ENCODE peak calls at places on chromosomes 1 and 21, in six cellular contexts. G is CD4-positive, alpha-beta memory T cell; V is Peyer's patch; Q is tibial nerve; I is AG04450; W is colonic mucosa. B is an unnamed sample.
A peak's percentile ranks its signal among the peaks of the same experiment; 100 is the strongest.

GRCh38 chr1:150474869-150475268 is 12.3 kb upstream of the TARS2 start:
- DNase-seq in I (no peak), W (no peak), V (no peak), G (no peak), Q (no peak), B (no peak)

GRCh38 chr1:59046134-59046533 is 250.8 kb upstream of the FGGY start:
- DNase-seq in I (no peak), G (no peak), Q (no peak), W (no peak), V (no peak), B (no peak)

GRCh38 chr1:59171788-59172187 is 125.1 kb upstream of the FGGY start:
- DNase-seq in Q (no peak), W (no peak), G (no peak), V (no peak), I (no peak), B (no peak)

GRCh38 chr1:78102916-78103315 is 57.1 kb downstream of the GIPC2 start:
- DNase-seq in I (no peak), Q (no peak), V (no peak), G (no peak), W (no peak), B (no peak)

GRCh38 chr1:244118087-244118761 is 67.1 kb downstream of the ZBTB18 start:
- DNase-seq in W (no peak), I (no peak), G (no peak), V (no peak), Q (no peak), B (no peak)

GRCh38 chr1:185973645-185974044 is 239.5 kb downstream of the HMCN1 start:
- DNase-seq in W (no peak), V (no peak), Q (no peak), I (peak; percentile 86), G (no peak), B (no peak)

GRCh38 chr1:176789571-176790090 is 326.7 kb downstream of the PAPPA2 start:
- DNase-seq in V (no peak), I (no peak), Q (no peak), G (no peak), W (no peak), B (no peak)

GRCh38 chr1:234922987-234923386 is 205.7 kb downstream of the TOMM20 start:
- DNase-seq in W (no peak), Q (no peak), G (no peak), I (no peak), V (peak; percentile 21), B (no peak)

GRCh38 chr1:110605901-110606783 is at the start of gene KCNA2:
- DNase-seq in G (peak; percentile 3), Q (no peak), V (no peak), I (no peak), W (no peak), B (no peak)

GRCh38 chr1:244369256-244370057 is 82.3 kb downstream of the ADSS2 start:
- DNase-seq in Q (no peak), G (no peak), I (no peak), W (peak; percentile 62), V (peak; percentile 58), B (no peak)

GRCh38 chr1:219507432-219507831 is 105.5 kb downstream of the ZC3H11B start:
- DNase-seq in W (no peak), I (no peak), G (no peak), Q (no peak), V (no peak), B (no peak)

GRCh38 chr21:25871566-25871965 is 136.8 kb downstream of the GABPA start:
- DNase-seq in I (no peak), W (no peak), G (no peak), V (no peak), Q (no peak), B (no peak)

GRCh38 chr1:10074855-10075418 is 42.2 kb downstream of the UBE4B start:
- DNase-seq in W (no peak), V (no peak), I (no peak), Q (no peak), G (no peak), B (no peak)

GRCh38 chr1:5978452-5978851 is 13.8 kb downstream of the NPHP4 start:
- DNase-seq in I (no peak), W (no peak), G (no peak), Q (no peak), V (peak; percentile 34), B (no peak)

GRCh38 chr1:25702101-25702775 is 85.6 kb downstream of the MAN1C1 start:
- DNase-seq in Q (no peak), G (no peak), W (no peak), I (no peak), V (no peak), B (peak; percentile 46)

GRCh38 chr1:25431495-25432363 is 1.0 kb downstream of the MACO1 start:
- DNase-seq in W (peak; percentile 36), I (no peak), Q (no peak), V (peak; percentile 59), G (peak; percentile 12), B (peak; percentile 36)

GRCh38 chr1:154488942-154489341 is 13.1 kb upstream of the TDRD10 start:
- DNase-seq in V (no peak), W (no peak), Q (no peak), I (no peak), G (no peak), B (no peak)

GRCh38 chr1:11938722-11939526 is 4.4 kb downstream of the PLOD1 start:
- DNase-seq in G (no peak), V (no peak), I (no peak), W (no peak), Q (peak; percentile 75), B (peak; percentile 55)

GRCh38 chr1:215523128-215523861 is 43.8 kb upstream of the KCTD3 start:
- DNase-seq in V (no peak), I (no peak), Q (no peak), G (no peak), W (no peak), B (no peak)

GRCh38 chr21:35408401-35408800 is 359.3 kb upstream of the RUNX1 start:
- DNase-seq in Q (no peak), W (no peak), I (no peak), V (no peak), G (no peak), B (no peak)

GRCh38 chr1:212504171-212504803 is 71.6 kb downstream of the NENF start:
- DNase-seq in Q (no peak), V (no peak), I (no peak), G (no peak), W (no peak), B (no peak)

DNA sequence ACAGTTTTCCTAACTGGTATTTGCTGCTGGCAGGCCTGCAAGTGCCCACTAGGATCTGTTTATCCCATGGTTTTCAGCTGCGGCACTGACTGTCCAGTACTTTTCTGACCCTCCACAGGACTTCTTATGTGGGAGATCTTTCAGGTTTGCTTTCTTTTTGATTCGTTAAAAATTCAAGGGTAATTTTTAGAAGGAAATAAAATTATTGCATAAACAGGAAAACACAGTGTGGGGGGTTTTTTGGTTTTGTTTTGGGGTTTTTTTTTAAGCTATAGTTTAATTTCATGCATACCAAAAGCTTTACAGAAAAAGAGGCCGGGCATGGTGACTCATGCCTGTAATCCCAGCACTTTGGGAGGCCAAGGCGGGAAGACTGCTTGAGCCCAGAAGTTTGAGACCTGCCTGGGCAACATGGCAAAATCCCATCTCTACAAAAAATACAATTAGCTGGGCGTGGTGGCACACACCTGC is 3.6 kb downstream of the NIBAN1 start:
- DNase-seq in I (no peak), W (no peak), Q (no peak), V (no peak), G (no peak), B (no peak)
- H3K9me3 ChIP-seq in I (no peaks in the 10 kb centered on the region), W (no peaks in the 10 kb centered on the region), Q (no peaks in the 10 kb centered on the region), V (no peaks in the 10 kb centered on the region), G (no peaks in the 10 kb centered on the region), B (no peaks in the 10 kb centered on the region)

GRCh38 chr1:45585110-45585426 is 1.2 kb downstream of the NASP start:
- DNase-seq in I (no peak), Q (no peak), V (no peak), G (no peak), W (no peak), B (no peak)

GRCh38 chr1:45585496-45586075 is 1.7 kb downstream of the NASP start:
- DNase-seq in W (no peak), V (no peak), I (no peak), G (no peak), Q (no peak), B (no peak)

GRCh38 chr1:45584351-45585109 is 689 bp downstream of the NASP start:
- DNase-seq in Q (peak; percentile 76), I (peak; percentile 53), G (peak; percentile 88), V (peak; percentile 96), W (peak; percentile 94), B (peak; percentile 85)

GRCh38 chr1:45583666-45584350 is at the start of gene NASP:
- DNase-seq in V (peak; percentile 95), I (peak; percentile 41), W (peak; percentile 92), Q (peak; percentile 79), G (peak; percentile 91), B (peak; percentile 91)

GRCh38 chr1:45586769-45587168 is 2.9 kb downstream of the NASP start:
- DNase-seq in G (no peak), I (no peak), W (no peak), V (no peak), Q (no peak), B (no peak)
- H3K4me3 ChIP-seq in G (no peak overlapping the region), I (no peak overlapping the region), W (peak overlapping the region; percentile 5), V (no peak overlapping the region), Q (no peak overlapping the region), B (no peak overlapping the region)

GRCh38 chr1:152086785-152087184 is 2.1 kb downstream of the TCHHL1 start:
- DNase-seq in I (no peak), G (no peak), W (no peak), Q (no peak), V (no peak), B (no peak)
- H3K9me3 ChIP-seq in I (no peaks in the 10 kb centered on the region), G (no peaks in the 10 kb centered on the region), W (no peaks in the 10 kb centered on the region), Q (no peaks in the 10 kb centered on the region), V (no peaks in the 10 kb centered on the region), B (no peaks in the 10 kb centered on the region)

GRCh38 chr1:245603311-245603865 is 448.6 kb downstream of the KIF26B start:
- DNase-seq in G (no peak), V (no peak), Q (no peak), W (no peak), I (no peak), B (no peak)

GRCh38 chr1:245604979-245605378 is 450.2 kb downstream of the KIF26B start:
- DNase-seq in I (no peak), G (no peak), Q (no peak), V (no peak), W (no peak), B (no peak)

GRCh38 chr1:245606157-245606725 is 451.5 kb downstream of the KIF26B start:
- DNase-seq in W (no peak), I (no peak), Q (no peak), V (no peak), G (no peak), B (no peak)

GRCh38 chr1:245609354-245609753 is 454.6 kb downstream of the KIF26B start:
- DNase-seq in W (no peak), G (no peak), V (no peak), Q (no peak), I (no peak), B (no peak)

DNA sequence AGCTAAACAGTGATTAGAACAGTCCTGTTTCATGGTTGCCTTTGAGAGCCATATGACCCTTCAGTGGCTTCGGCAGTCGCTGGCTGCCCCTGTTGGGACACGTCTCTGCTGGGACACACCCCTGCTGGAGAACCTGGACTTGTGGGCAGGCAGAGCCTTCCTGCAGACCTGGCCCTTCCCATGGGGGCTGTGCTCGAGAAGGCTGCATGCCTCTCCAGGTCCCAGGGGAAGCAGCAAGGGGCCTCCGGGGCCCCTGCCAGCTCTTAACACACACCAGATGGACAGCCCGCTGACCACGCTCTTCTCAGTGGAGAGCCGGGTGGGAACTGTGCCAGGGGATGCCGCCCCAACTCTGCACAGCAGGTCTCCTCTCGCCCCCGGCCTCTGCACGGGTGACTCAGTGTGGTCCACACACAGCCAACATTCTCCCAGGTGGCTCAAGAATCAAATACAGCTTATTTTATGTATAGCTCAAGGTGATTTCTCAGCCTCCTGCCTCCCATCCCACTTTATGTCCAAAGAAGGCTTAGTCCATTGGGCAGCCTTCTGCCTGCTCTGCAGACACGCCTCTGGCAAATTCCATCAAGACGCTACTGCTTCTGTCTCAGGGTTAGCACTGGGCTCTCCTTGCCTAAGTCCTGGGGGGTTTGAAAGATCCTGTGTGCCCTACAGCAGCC is 450.8 kb downstream of the KIF26B start:
- DNase-seq in V (no peak), Q (no peak), G (no peak), I (peak; percentile 70), W (no peak), B (no peak)
- H3K4me3 ChIP-seq in V (no peak overlapping the region), Q (no peak overlapping the region), G (no peak overlapping the region), I (no peak overlapping the region), W (no peak overlapping the region), B (no peak overlapping the region)

B was measured in uterus.